ENCODE peak calls at places on chromosomes 7 and 10, in seven cellular contexts. J, P, H, Q, R, B and I are unnamed samples.

GRCh38 chr10:8095962-8096361 is 41.5 kb downstream of the GATA3 start:
- DNase-seq in P (no peak), J (no peak), Q (peak), R (no peak), B (no peak), H (no peak), I (no peak)

GRCh38 chr7:31788445-31788844 is 101.4 kb downstream of the PPP1R17 start:
- DNase-seq in Q (no peak), H (no peak), P (no peak), R (no peak), J (no peak), B (no peak), I (no peak)

GRCh38 chr7:155288055-155288454 is 9.6 kb upstream of the INSIG1 start:
- DNase-seq in B (no peak), Q (no peak), H (no peak), P (no peak), R (no peak), J (no peak), I (no peak)

GRCh38 chr7:92251181-92251580 is 5.4 kb downstream of the ANKIB1 start:
- DNase-seq in B (no peak), J (no peak), H (no peak), Q (no peak), R (no peak), P (no peak), I (no peak)

GRCh38 chr10:132187421-132188138 is 832 bp downstream of the DPYSL4 start:
- DNase-seq in P (no peak), H (no peak), J (no peak), Q (peak), R (no peak), B (peak), I (peak)

GRCh38 chr10:17213646-17214349 is 12.3 kb upstream of the TRDMT1 start:
- DNase-seq in R (no peak), J (no peak), B (no peak), P (no peak), H (no peak), Q (no peak), I (peak)

GRCh38 chr7:82859106-82859850 is 303.4 kb downstream of the PCLO start:
- DNase-seq in R (no peak), P (no peak), H (no peak), B (no peak), J (no peak), Q (no peak), I (peak)

GRCh38 chr10:67861750-67862460 is 22.6 kb upstream of the SIRT1 start:
- DNase-seq in R (no peak), H (no peak), Q (no peak), P (no peak), J (no peak), B (peak), I (no peak)

GRCh38 chr7:142100634-142101033 is 10.9 kb upstream of the MGAM2 start:
- DNase-seq in Q (no peak), B (no peak), R (no peak), P (no peak), J (no peak), H (no peak), I (no peak)

GRCh38 chr10:43389867-43390266 is 18.4 kb downstream of the FXYD4 start:
- DNase-seq in J (no peak), R (no peak), Q (no peak), P (peak), B (no peak), H (no peak), I (no peak)

GRCh38 chr7:120794100-120794729 is 63.7 kb downstream of the TSPAN12 start:
- DNase-seq in Q (no peak), J (no peak), R (no peak), B (no peak), P (peak), H (no peak), I (no peak)

GRCh38 chr10:11885437-11886137 is 62.4 kb downstream of the PROSER2 start:
- DNase-seq in J (no peak), B (no peak), H (no peak), P (no peak), Q (no peak), R (no peak), I (no peak)

GRCh38 chr10:128437786-128438350 is 311.6 kb upstream of the MKI67 start:
- DNase-seq in J (no peak), H (no peak), Q (no peak), R (no peak), B (no peak), P (no peak), I (no peak)

DNA sequence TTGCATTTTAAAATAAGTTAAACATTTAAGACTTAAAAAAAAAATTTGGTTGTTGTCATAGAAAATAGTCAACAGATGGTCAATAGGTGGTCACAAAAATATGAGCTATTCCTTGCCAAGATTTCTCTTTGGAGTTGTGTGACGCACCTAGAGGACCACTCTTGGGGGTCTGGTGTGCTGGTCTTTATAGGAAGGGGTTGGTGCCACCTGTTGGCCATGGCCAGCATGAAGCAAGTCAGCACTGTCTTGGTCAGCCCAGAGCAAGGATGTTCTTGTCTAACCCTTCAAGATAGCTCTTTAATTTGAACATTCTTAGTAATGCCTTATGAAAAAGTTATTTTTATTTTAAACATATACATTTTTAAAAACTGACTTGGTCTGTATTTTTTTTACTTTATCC is 267.9 kb upstream of the CNTNAP2 start:
- DNase-seq in B (peak), P (peak), Q (peak), R (no peak), H (no peak), J (no peak), I (no peak)
- TF ChIP-seq MAX in B (no peak), P (no peak), Q (no peak), R (no peak), H (no peak), J (no peak), I (no peak)

GRCh38 chr7:106068986-106069385 is 43.1 kb downstream of the SYPL1 start:
- DNase-seq in J (no peak), H (no peak), B (no peak), R (no peak), P (no peak), Q (peak), I (no peak)

GRCh38 chr7:106070201-106070551 is 41.9 kb downstream of the SYPL1 start:
- DNase-seq in Q (peak), R (no peak), J (no peak), P (no peak), B (no peak), H (no peak), I (no peak)

GRCh38 chr7:106067678-106068077 is 44.4 kb downstream of the SYPL1 start:
- DNase-seq in R (no peak), H (no peak), B (no peak), J (no peak), P (no peak), Q (no peak), I (no peak)

GRCh38 chr7:106069471-106070200 is 42.5 kb downstream of the SYPL1 start:
- DNase-seq in Q (peak), R (no peak), J (no peak), B (no peak), H (no peak), P (peak), I (no peak)

DNA sequence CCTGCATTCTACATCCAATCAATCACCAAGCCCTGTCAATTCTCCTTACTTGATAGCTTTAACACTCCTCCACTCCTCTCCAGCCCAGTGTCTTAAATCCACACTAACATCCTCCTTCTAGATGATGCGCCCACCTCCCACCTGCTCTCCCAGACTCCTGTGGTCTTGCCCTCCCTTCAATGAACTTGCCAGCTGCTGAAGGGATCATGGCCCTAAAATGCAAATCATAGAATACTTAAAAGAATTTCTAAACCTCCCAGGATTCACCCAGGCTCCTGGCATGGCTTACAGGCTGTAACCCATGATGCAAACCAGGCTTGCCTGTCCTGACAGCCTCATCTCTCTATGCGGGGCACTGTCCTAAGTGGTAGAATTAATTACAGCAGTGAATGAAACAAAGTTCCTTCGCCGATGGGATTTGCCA is 43.6 kb downstream of the SYPL1 start:
- DNase-seq in H (no peak), P (no peak), Q (peak), J (no peak), B (no peak), R (no peak), I (no peak)
- TF ChIP-seq POLR2AphosphoS5 in H (no peak), P (no peak), Q (peak), J (no peak), B (no peak), R (no peak), I (no peak)

DNA sequence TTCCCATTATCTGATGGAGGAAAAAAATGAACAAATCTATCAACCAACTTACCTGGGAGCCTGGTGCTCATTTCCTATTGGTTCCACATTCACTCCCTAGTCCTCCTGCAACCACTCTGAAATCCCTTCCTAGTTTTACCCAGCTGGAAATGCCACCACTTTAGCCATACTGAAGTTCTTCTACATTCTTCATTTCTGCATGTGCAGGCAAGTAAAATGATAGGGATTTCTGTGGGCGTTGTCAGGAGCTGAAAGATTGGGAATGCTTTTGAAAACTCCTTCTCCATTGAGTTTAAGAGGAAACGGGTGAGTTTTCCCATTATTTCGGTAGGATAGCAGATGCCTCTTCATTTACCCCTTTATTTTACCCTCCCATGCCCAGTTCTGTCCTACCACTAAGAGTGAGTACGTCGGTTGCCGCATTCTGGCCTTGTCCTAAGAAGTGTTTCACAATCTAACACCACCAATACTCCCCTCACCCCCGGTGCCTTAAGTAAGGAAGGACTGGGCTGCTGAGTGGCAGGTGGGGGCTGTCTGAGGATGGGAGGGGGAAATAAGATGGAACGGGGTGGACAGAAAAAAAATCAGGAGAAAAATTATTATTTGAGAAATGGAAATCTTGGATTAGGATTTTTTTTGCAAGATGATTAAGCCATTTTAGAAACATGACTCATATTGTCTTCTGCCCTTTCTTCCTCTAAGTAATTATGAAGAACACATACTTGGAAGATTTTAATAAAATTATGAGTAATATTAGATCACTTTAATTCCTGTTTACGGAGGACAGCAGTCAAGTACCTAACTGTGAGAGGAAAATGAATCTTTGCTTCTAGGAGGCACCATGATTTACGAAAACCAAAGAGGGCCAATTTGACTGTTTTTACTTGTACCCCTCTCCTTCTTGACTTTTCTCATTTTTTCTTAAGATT is 13.2 kb upstream of the TAS2R60 start:
- DNase-seq in J (no peak), Q (no peak), R (no peak), B (no peak), P (no peak), H (no peak), I (peak)
- TF ChIP-seq MAX in J (no peak), Q (peak), R (no peak), B (no peak), P (no peak), H (no peak), I (no peak)

DNA sequence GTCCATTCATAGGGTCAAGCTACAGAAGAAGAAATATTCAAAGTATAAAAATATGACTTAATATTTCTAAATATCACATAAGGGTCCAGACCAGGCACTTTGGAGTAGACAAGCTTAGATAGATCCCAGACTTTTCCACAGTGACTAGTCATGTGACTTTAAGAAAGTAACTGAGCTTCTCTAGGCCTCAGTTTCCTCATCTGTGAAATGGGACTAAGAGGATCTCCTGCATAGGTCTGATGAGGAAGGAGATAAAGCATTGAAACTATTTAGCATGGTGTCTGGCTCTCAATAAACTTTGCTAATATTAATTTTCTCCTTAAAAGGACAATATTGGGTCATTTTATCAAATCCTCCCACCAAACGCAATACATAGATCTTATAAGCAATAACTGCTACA is 1.5 kb upstream of the TARP start:
- DNase-seq in P (no peak), Q (no peak), J (no peak), R (no peak), B (no peak), H (no peak), I (no peak)
- TF ChIP-seq POLR2AphosphoS5 in P (no peak), Q (no peak), J (no peak), R (no peak), B (no peak), H (no peak), I (no peak)